ENCODE peak calls at places on chromosome 10, in ten cellular contexts. V, W, G, J, D, U, F, A, M and C are unnamed samples.

GRCh38 chr10:116281780-116282179 is 8.8 kb upstream of the GFRA1 start:
- DNase-seq in V (no peak), W (no peak), G (peak; percentile 31), J (no peak), D (no peak), U (no peak), F (no peak), A (no peak), M (no peak), C (no peak)

GRCh38 chr10:129962558-129963075 is 1.5 kb downstream of the EBF3 start:
- DNase-seq in V (no peak), W (no peak), G (no peak), J (no peak), D (no peak), U (no peak), F (no peak), A (no peak), M (no peak), C (no peak)

GRCh38 chr10:34156781-34157425 is 658.2 kb downstream of the PARD3 start:
- DNase-seq in V (no peak), W (no peak), G (peak; percentile 66), J (no peak), D (peak; percentile 25), U (no peak), F (no peak), A (no peak), M (peak; percentile 83), C (no peak)

GRCh38 chr10:26437637-26438461 is at the start of gene APBB1IP:
- DNase-seq in V (no peak), W (peak; percentile 94), G (peak; percentile 85), J (peak; percentile 53), D (peak; percentile 7), U (peak; percentile 87), F (peak; percentile 17), A (peak; percentile 91), M (no peak), C (no peak)

GRCh38 chr10:14926722-14927416 is 27.0 kb downstream of the DCLRE1C start:
- DNase-seq in V (no peak), W (no peak), G (no peak), J (no peak), D (no peak), U (no peak), F (no peak), A (no peak), M (no peak), C (no peak)

GRCh38 chr10:95509281-95509680 is 51.9 kb downstream of the SORBS1 start:
- DNase-seq in V (no peak), W (no peak), G (peak; percentile 65), J (no peak), D (peak; percentile 30), U (no peak), F (no peak), A (no peak), M (no peak), C (no peak)

GRCh38 chr10:43041422-43042342 is 35.2 kb upstream of the RET start:
- DNase-seq in V (no peak), W (peak; percentile 57), G (no peak), J (no peak), D (no peak), U (no peak), F (no peak), A (peak; percentile 37), M (no peak), C (no peak)

GRCh38 chr10:129788211-129788610 is 175.9 kb downstream of the EBF3 start:
- DNase-seq in V (no peak), W (no peak), G (no peak), J (no peak), D (no peak), U (no peak), F (no peak), A (no peak), M (no peak), C (no peak)

GRCh38 chr10:35307297-35307696 is 29.0 kb upstream of the CCNY start:
- DNase-seq in V (no peak), W (no peak), G (peak; percentile 32), J (no peak), D (no peak), U (no peak), F (no peak), A (no peak), M (no peak), C (no peak)

GRCh38 chr10:77899080-77899477 is 27.5 kb downstream of the DLG5 start:
- DNase-seq in V (peak; percentile 36), W (no peak), G (peak; percentile 90), J (peak; percentile 46), D (peak; percentile 43), U (peak; percentile 64), F (peak; percentile 39), A (no peak), M (peak; percentile 43), C (no peak)

DNA sequence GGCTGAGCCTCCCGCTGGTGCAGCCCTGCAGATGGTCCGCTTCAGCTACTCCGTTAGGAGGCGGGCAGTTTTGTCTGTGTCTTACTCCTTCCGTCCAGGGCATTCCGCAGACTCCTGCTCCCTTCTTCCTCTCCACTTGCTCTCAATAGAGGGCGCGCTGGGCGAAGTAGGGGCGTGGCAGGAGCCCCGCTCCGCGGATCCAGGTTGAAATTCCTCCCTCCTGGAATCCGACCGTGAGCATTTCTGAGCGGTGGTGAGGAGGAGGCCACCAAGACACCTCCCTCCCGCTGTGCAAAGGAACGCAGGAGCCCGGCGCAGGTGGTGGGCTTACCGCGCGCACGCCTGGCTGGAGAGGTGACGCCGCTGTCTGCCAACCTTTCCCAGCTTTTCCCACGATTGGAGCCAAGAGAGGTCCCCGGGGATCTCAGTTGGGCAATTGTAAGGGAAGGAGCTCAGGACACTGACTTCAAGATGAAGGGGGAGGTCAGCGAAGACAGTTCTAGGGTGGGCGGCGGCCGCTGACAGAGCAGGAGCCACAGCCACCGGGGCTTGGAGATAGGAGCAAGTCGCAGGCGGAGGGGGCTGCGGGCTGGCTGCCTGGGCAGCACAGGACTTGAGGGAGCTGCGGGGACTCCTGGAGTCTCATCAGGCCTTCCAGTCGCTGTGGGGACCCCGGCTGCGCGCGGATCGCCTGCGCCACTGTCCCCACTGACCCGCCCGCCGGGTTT is 1011.3 kb downstream of the XPNPEP1 start:
- DNase-seq in V (no peak), W (peak; percentile 70), G (peak; percentile 59), J (no peak), D (peak; percentile 50), U (peak; percentile 52), F (peak; percentile 68), A (peak; percentile 65), M (peak; percentile 15), C (peak; percentile 25)
- H3K4me3 ChIP-seq in V (no peak overlapping the region), W (peak overlapping the region; percentile 45), G (peak overlapping the region; percentile 65), J (peak overlapping the region; percentile 25), D (peak overlapping the region; percentile 44), U (no peak overlapping the region), F (peak overlapping the region; percentile 35), A (peak overlapping the region; percentile 22), M (peak overlapping the region; percentile 45), C (peak overlapping the region; percentile 72)

GRCh38 chr10:13414137-13414536 is 66.0 kb upstream of the SEPHS1 start:
- DNase-seq in V (no peak), W (no peak), G (no peak), J (no peak), D (no peak), U (no peak), F (no peak), A (no peak), M (no peak), C (no peak)
- TF ChIP-seq CTCF in V (no peak), W (no peak), G (no peak), J (no peak), D (no peak), U (no peak), F (no peak), A (no peak), M (no peak), C (no peak)

GRCh38 chr10:133159611-133159949 is 439 bp upstream of the KNDC1 start:
- DNase-seq in V (no peak), W (no peak), G (no peak), J (no peak), D (no peak), U (no peak), F (no peak), A (no peak), M (no peak), C (no peak)
- H3K4me3 ChIP-seq in V (no peak overlapping the region), W (no peak overlapping the region), G (no peak overlapping the region), J (no peak overlapping the region), D (no peak overlapping the region), U (no peak overlapping the region), F (no peak overlapping the region), A (no peak overlapping the region), M (no peak overlapping the region), C (no peak overlapping the region)

GRCh38 chr10:27447540-27447939 is 56.6 kb upstream of the RAB18 start:
- DNase-seq in V (no peak), W (no peak), G (no peak), J (no peak), D (no peak), U (no peak), F (no peak), A (no peak), M (no peak), C (no peak)

GRCh38 chr10:27448926-27449325 is 55.2 kb upstream of the RAB18 start:
- DNase-seq in V (peak; percentile 8), W (no peak), G (peak; percentile 42), J (peak; percentile 24), D (peak; percentile 6), U (no peak), F (no peak), A (no peak), M (peak; percentile 22), C (peak; percentile 36)

GRCh38 chr10:27449571-27449970 is 54.5 kb upstream of the RAB18 start:
- DNase-seq in V (no peak), W (no peak), G (no peak), J (no peak), D (no peak), U (no peak), F (no peak), A (no peak), M (no peak), C (no peak)

GRCh38 chr10:27445070-27445469 is 59.0 kb upstream of the RAB18 start:
- DNase-seq in V (no peak), W (no peak), G (no peak), J (no peak), D (no peak), U (no peak), F (no peak), A (no peak), M (no peak), C (no peak)

GRCh38 chr10:27446091-27446918 is 57.8 kb upstream of the RAB18 start:
- DNase-seq in V (peak; percentile 23), W (no peak), G (peak; percentile 71), J (peak; percentile 85), D (peak; percentile 57), U (no peak), F (no peak), A (no peak), M (peak; percentile 24), C (peak; percentile 19)
- TF ChIP-seq CTCF in V (peak; percentile 37), W (peak; percentile 54), G (peak; percentile 60), J (peak; percentile 30), D (peak; percentile 45), U (peak; percentile 14), F (peak; percentile 51), A (peak; percentile 54), M (peak; percentile 25), C (peak; percentile 51)